ENCODE peak calls at places on chromosomes 13 and 19, in seven cellular contexts. Y is CD4-positive, alpha-beta memory T cell; J is aorta; W is HepG2; F is left ventricle myocardium inferior; V is CD4-positive, alpha-beta T cell; G is IMR-90. T is an unnamed sample.
A peak's percentile ranks its signal among the peaks of the same experiment; 100 is the strongest.

GRCh38 chr13:35552172-35552844 is 75.8 kb upstream of the MAB21L1 start:
- DNase-seq in W (no peak), Y (no peak), G (peak; percentile 34), V (no peak), F (no peak), J (no peak), T (no peak)

GRCh38 chr19:11693505-11694499 is 44.9 kb downstream of the ZNF823 start:
- DNase-seq in J (no peak), G (peak; percentile 75), V (no peak), F (no peak), W (peak; percentile 85), Y (no peak), T (peak; percentile 21)

GRCh38 chr19:29378543-29379105 is 147.2 kb upstream of the VSTM2B start:
- DNase-seq in F (no peak), G (no peak), V (no peak), Y (no peak), J (no peak), W (no peak), T (no peak)

GRCh38 chr19:1654178-1654792 is 1.9 kb upstream of the TCF3 start:
- DNase-seq in Y (no peak), V (no peak), W (no peak), G (no peak), F (no peak), J (no peak), T (no peak)

GRCh38 chr13:51644649-51645048 is 60.4 kb downstream of the WDFY2 start:
- DNase-seq in W (no peak), Y (no peak), F (no peak), V (no peak), J (no peak), G (peak; percentile 21), T (no peak)

GRCh38 chr13:21343659-21344058 is 115.4 kb downstream of the ZDHHC20 start:
- DNase-seq in Y (no peak), G (no peak), F (no peak), V (no peak), W (no peak), J (no peak), T (no peak)

GRCh38 chr13:89897681-89898080 is 1449.8 kb upstream of the MIR17HG start:
- DNase-seq in G (no peak), F (no peak), V (no peak), W (no peak), J (no peak), Y (no peak), T (no peak)

GRCh38 chr19:55353803-55354697 is 469 bp downstream of the COX6B2 start:
- DNase-seq in J (peak; percentile 90), F (peak; percentile 65), W (no peak), V (peak; percentile 30), Y (peak; percentile 54), G (peak; percentile 43), T (peak; percentile 45)

GRCh38 chr13:30869491-30869890 is 36.6 kb upstream of the MEDAG start:
- DNase-seq in F (peak; percentile 43), V (no peak), Y (no peak), J (peak; percentile 87), W (no peak), G (peak; percentile 50), T (no peak)

GRCh38 chr19:50688766-50689165 is 30.8 kb downstream of the SHANK1 start:
- DNase-seq in V (no peak), J (no peak), G (no peak), F (no peak), Y (no peak), W (no peak), T (no peak)

GRCh38 chr19:5445667-5446066 is 9.6 kb upstream of the ZNRF4 start:
- DNase-seq in F (no peak), Y (no peak), J (no peak), W (no peak), G (no peak), V (no peak), T (no peak)

GRCh38 chr13:105184221-105184620 is 1351.2 kb downstream of the EFNB2 start:
- DNase-seq in Y (no peak), F (no peak), J (no peak), G (no peak), V (no peak), W (no peak), T (no peak)

GRCh38 chr13:26968431-26969335 is 202.9 kb downstream of the USP12 start:
- DNase-seq in G (peak; percentile 23), V (no peak), Y (no peak), J (no peak), W (peak; percentile 94), F (no peak), T (peak; percentile 87)

GRCh38 chr13:79295906-79296564 is 110.0 kb downstream of the RBM26 start:
- DNase-seq in J (no peak), Y (no peak), G (peak; percentile 11), F (no peak), V (no peak), W (no peak), T (no peak)

GRCh38 chr19:46660008-46660517 is 919 bp downstream of the DACT3 start:
- DNase-seq in V (no peak), G (no peak), W (no peak), Y (no peak), F (peak; percentile 22), J (peak; percentile 84), T (no peak)

GRCh38 chr13:75938811-75939525 is 302.8 kb downstream of the LMO7 start:
- DNase-seq in J (no peak), G (peak; percentile 19), Y (no peak), V (no peak), W (no peak), F (no peak), T (no peak)

GRCh38 chr13:61414686-61415664 is 674 bp downstream of the PCDH20 start:
- DNase-seq in Y (no peak), F (peak; percentile 28), W (peak; percentile 26), V (no peak), G (no peak), J (peak; percentile 80), T (peak; percentile 93)

GRCh38 chr19:44807652-44808462 is 1.0 kb upstream of the BCAM start:
- DNase-seq in G (peak; percentile 34), V (no peak), F (no peak), Y (no peak), J (no peak), W (peak; percentile 77), T (peak; percentile 19)

GRCh38 chr19:47363758-47364529 is 14.8 kb downstream of the DHX34 start:
- DNase-seq in J (no peak), Y (no peak), W (no peak), V (no peak), F (no peak), G (peak; percentile 65), T (peak; percentile 22)

DNA sequence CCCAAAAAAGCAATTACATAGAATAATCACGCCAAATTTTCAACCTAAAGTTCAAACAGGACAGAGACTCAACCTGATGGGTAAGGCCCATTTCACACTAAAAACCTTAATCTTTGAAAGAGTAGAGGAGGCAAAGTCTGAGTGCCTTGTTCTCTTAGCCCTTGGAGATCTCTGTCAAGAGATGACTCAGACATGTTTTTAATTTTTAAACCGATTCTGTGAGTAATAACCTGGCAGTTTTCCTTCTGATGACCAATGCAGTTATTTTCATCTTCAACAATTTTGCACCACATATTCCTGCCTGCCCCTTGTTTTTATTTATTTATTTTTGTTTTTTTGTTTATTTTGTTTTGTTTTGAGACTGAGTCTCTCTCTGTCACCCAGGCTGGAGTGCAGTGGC is 11.5 kb upstream of the TNFSF9 start:
- DNase-seq in F (no peak), Y (no peak), J (no peak), V (no peak), G (peak; percentile 61), W (no peak), T (peak; percentile 31)
- H3K27ac ChIP-seq in F (no peak overlapping the region), Y (no peak overlapping the region), J (no peak overlapping the region), V (no peak overlapping the region), G (no peak overlapping the region), W (no peak overlapping the region), T (no peak overlapping the region)

GRCh38 chr13:91292630-91293221 is 54.8 kb upstream of the MIR17HG start:
- DNase-seq in G (no peak), J (no peak), F (no peak), W (no peak), Y (no peak), V (no peak), T (no peak)
- H3K27ac ChIP-seq in G (no peak overlapping the region), J (no peak overlapping the region), F (no peak overlapping the region), W (no peak overlapping the region), Y (no peak overlapping the region), V (no peak overlapping the region), T (no peak overlapping the region)

GRCh38 chr13:50599046-50599445 is 244.4 kb downstream of the DLEU7 start:
- DNase-seq in J (no peak), G (no peak), V (no peak), F (no peak), Y (no peak), W (no peak), T (no peak)

GRCh38 chr13:50594276-50594970 is 249.1 kb downstream of the DLEU7 start:
- DNase-seq in Y (no peak), F (no peak), J (no peak), W (peak; percentile 34), V (no peak), G (no peak), T (peak; percentile 8)

GRCh38 chr13:50596103-50596502 is 247.4 kb downstream of the DLEU7 start:
- DNase-seq in G (no peak), V (no peak), J (no peak), W (no peak), F (no peak), Y (no peak), T (no peak)

GRCh38 chr13:50598338-50598737 is 245.2 kb downstream of the DLEU7 start:
- DNase-seq in Y (no peak), G (no peak), V (no peak), F (no peak), J (no peak), W (peak; percentile 46), T (no peak)

DNA sequence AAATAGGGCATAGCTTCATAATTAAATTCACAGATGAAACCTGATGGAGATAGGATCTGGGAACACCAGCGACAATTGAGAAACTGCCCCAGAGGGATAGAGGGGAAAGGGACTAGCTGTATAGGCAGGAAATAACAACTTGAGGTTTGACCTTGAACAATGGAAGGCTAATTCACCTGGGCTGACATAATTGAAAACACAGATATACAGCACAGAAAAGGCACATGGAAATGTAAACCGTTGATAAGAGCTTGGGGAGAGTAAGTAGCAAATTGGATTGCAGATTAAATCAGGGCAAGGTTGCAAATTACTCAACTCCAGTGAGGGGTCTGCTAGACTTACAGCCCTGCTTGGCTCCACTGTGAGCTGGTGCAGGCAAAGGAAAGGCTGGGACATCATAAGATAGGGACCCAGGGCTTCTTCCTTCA is 246.7 kb downstream of the DLEU7 start:
- DNase-seq in W (peak; percentile 60), F (no peak), Y (no peak), V (no peak), J (no peak), G (no peak), T (no peak)
- H3K27ac ChIP-seq in W (peak overlapping the region; percentile 7), F (peak overlapping the region; percentile 61), Y (no peak overlapping the region), V (no peak overlapping the region), J (no peak overlapping the region), G (no peak overlapping the region), T (no peak overlapping the region)

DNA sequence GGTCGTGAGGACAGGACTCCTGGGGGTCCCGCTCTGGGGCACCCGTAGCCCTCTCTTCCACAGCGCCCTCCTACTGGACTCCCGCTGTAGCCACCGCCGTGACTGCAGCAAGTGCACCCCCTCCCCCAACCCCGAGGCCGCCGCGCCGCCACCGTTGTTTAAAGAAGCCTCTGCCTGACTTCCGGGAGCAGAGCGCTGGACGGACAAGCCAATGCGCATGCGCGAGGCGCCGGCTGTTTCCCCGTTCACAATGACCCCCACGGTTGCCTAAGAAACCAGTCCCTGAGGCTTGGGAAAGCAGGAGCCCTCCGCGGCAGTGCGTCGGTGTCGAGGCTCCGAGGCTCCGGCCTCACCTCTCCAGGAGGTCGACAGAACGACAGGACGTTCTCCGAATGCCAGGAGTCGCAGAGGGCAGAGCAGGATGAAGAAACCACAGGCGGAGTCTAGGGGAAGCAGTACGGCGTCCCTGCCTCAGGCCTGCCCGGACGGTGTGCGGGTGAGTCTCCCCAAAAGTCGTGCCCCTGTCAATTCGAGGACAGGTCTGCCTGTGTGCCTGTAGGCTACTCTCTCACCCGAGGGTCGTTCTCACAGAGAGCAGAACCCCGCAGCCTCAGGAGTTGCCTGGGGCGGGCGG is 70.5 kb upstream of the ZNF420 start:
- DNase-seq in J (peak; percentile 83), G (no peak), V (peak; percentile 1), F (peak; percentile 80), W (no peak), Y (peak; percentile 38), T (peak; percentile 3)
- H3K27ac ChIP-seq in J (no peak overlapping the region), G (no peak overlapping the region), V (no peak overlapping the region), F (peak overlapping the region; percentile 65), W (no peak overlapping the region), Y (no peak overlapping the region), T (no peak overlapping the region)